ENCODE peak calls at places on chromosomes 16 and 17, in four cellular contexts. One of them, this sample, is unnamed.

GRCh38 chr17:77875881-77876509 is 82.5 kb upstream of the TNRC6C start:
- DNase-seq in GM10248: no peak
- DNase-seq in activated CD8-positive, alpha-beta T cell treated with anti-CD3 and anti-CD28 coated beads for 36 hours: peak
- DNase-seq in SK-N-SH: no peak
- DNase-seq in this sample: no peak

GRCh38 chr16:17211797-17212196 is 259.0 kb downstream of the XYLT1 start:
- DNase-seq in GM10248: no peak
- DNase-seq in activated CD8-positive, alpha-beta T cell treated with anti-CD3 and anti-CD28 coated beads for 36 hours: peak
- DNase-seq in SK-N-SH: peak
- DNase-seq in this sample: peak

GRCh38 chr16:11224096-11224893 is 31.7 kb downstream of the SOCS1 start:
- DNase-seq in GM10248: peak
- DNase-seq in activated CD8-positive, alpha-beta T cell treated with anti-CD3 and anti-CD28 coated beads for 36 hours: peak
- DNase-seq in SK-N-SH: no peak
- DNase-seq in this sample: peak

GRCh38 chr16:86565644-86566511 is 751 bp upstream of the FOXC2 start:
- DNase-seq in GM10248: no peak
- DNase-seq in activated CD8-positive, alpha-beta T cell treated with anti-CD3 and anti-CD28 coated beads for 36 hours: no peak
- DNase-seq in SK-N-SH: no peak
- DNase-seq in this sample: no peak

GRCh38 chr17:2777242-2777867 is 18.9 kb upstream of the RAP1GAP2 start:
- DNase-seq in GM10248: no peak
- DNase-seq in activated CD8-positive, alpha-beta T cell treated with anti-CD3 and anti-CD28 coated beads for 36 hours: no peak
- DNase-seq in SK-N-SH: no peak
- DNase-seq in this sample: no peak

GRCh38 chr16:88416686-88417085 is 33.9 kb downstream of the ZNF469 start:
- DNase-seq in GM10248: no peak
- DNase-seq in activated CD8-positive, alpha-beta T cell treated with anti-CD3 and anti-CD28 coated beads for 36 hours: no peak
- DNase-seq in SK-N-SH: no peak
- DNase-seq in this sample: no peak

GRCh38 chr17:68437979-68438877 is 19.1 kb downstream of the WIPI1 start:
- DNase-seq in GM10248: peak
- DNase-seq in activated CD8-positive, alpha-beta T cell treated with anti-CD3 and anti-CD28 coated beads for 36 hours: peak
- DNase-seq in SK-N-SH: no peak
- DNase-seq in this sample: no peak

GRCh38 chr16:51624083-51624775 is 473.2 kb upstream of the SALL1 start:
- DNase-seq in GM10248: no peak
- DNase-seq in activated CD8-positive, alpha-beta T cell treated with anti-CD3 and anti-CD28 coated beads for 36 hours: no peak
- DNase-seq in SK-N-SH: peak
- DNase-seq in this sample: no peak

GRCh38 chr17:2883544-2884203 is 87.4 kb downstream of the RAP1GAP2 start:
- DNase-seq in GM10248: no peak
- DNase-seq in activated CD8-positive, alpha-beta T cell treated with anti-CD3 and anti-CD28 coated beads for 36 hours: no peak
- DNase-seq in SK-N-SH: peak
- DNase-seq in this sample: peak

GRCh38 chr16:89191033-89191900 is 9.1 kb downstream of the SLC22A31 start:
- DNase-seq in GM10248: no peak
- DNase-seq in activated CD8-positive, alpha-beta T cell treated with anti-CD3 and anti-CD28 coated beads for 36 hours: no peak
- DNase-seq in SK-N-SH: peak
- DNase-seq in this sample: peak

GRCh38 chr17:78164748-78165607 is 3.4 kb upstream of the SYNGR2 start:
- DNase-seq in GM10248: no peak
- DNase-seq in activated CD8-positive, alpha-beta T cell treated with anti-CD3 and anti-CD28 coated beads for 36 hours: no peak
- DNase-seq in SK-N-SH: peak
- DNase-seq in this sample: no peak

GRCh38 chr16:1786242-1787055 is 3.7 kb downstream of the NUBP2 start:
- DNase-seq in GM10248: no peak
- DNase-seq in activated CD8-positive, alpha-beta T cell treated with anti-CD3 and anti-CD28 coated beads for 36 hours: no peak
- DNase-seq in SK-N-SH: no peak
- DNase-seq in this sample: peak

GRCh38 chr17:70353408-70354092 is 184.2 kb downstream of the KCNJ2 start:
- DNase-seq in GM10248: no peak
- DNase-seq in activated CD8-positive, alpha-beta T cell treated with anti-CD3 and anti-CD28 coated beads for 36 hours: no peak
- DNase-seq in SK-N-SH: peak
- DNase-seq in this sample: no peak

GRCh38 chr17:77019955-77020379 is 120.8 kb upstream of the SEC14L1 start:
- DNase-seq in GM10248: no peak
- DNase-seq in activated CD8-positive, alpha-beta T cell treated with anti-CD3 and anti-CD28 coated beads for 36 hours: no peak
- DNase-seq in SK-N-SH: no peak
- DNase-seq in this sample: no peak

GRCh38 chr16:25367773-25368172 is 110.1 kb upstream of the ZKSCAN2 start:
- DNase-seq in GM10248: no peak
- DNase-seq in activated CD8-positive, alpha-beta T cell treated with anti-CD3 and anti-CD28 coated beads for 36 hours: no peak
- DNase-seq in SK-N-SH: no peak
- DNase-seq in this sample: no peak

GRCh38 chr16:25371342-25371741 is 113.7 kb upstream of the ZKSCAN2 start:
- DNase-seq in GM10248: no peak
- DNase-seq in activated CD8-positive, alpha-beta T cell treated with anti-CD3 and anti-CD28 coated beads for 36 hours: no peak
- DNase-seq in SK-N-SH: no peak
- DNase-seq in this sample: no peak

DNA sequence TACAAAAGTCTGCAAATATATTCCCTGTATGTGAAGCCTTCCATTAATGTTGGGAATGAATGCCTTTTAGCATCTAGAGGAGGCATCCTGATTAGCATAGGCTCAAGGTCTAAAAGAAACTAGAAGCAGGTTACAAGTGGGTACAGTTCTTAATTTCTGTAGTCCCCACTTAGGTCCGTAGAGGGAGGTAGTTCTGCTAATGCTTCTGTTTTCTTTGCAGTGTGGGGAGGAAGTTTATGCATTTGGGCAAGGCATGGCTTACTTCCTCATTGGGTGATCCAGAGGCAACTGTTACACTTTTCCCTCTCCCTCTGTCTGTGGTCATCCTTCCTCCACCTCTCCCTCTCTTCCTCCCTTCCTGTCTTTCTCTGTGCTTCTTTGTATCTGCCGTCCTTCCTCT is 108.4 kb upstream of the ZKSCAN2 start:
- DNase-seq in GM10248: no peak
- DNase-seq in activated CD8-positive, alpha-beta T cell treated with anti-CD3 and anti-CD28 coated beads for 36 hours: no peak
- DNase-seq in SK-N-SH: no peak
- DNase-seq in this sample: no peak
- TF ChIP-seq CTCF in GM10248: no peak
- TF ChIP-seq CTCF in activated CD8-positive, alpha-beta T cell treated with anti-CD3 and anti-CD28 coated beads for 36 hours: no peak
- TF ChIP-seq CTCF in SK-N-SH: no peak
- TF ChIP-seq CTCF in this sample: no peak

DNA sequence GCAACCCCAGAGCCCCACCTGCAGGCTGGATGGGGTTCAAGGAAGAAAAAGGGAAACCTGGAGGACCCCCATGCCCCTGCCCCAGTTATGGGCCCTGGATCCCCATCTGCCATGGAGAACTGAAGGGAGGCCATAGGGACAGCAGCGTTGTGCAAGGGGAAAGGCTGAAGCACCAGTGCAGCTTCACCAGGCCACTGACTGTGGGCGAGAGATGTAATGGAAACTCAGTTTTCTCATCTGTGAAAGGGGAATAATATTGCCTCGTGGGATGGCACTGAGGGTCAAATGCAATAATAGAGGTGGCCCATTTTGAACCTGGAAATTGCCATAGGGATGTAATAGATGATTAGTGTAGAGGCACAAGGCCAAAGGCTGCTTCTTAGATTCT is 9.9 kb upstream of the TSPOAP1 start:
- DNase-seq in GM10248: no peak
- DNase-seq in activated CD8-positive, alpha-beta T cell treated with anti-CD3 and anti-CD28 coated beads for 36 hours: peak
- DNase-seq in SK-N-SH: no peak
- DNase-seq in this sample: no peak
- TF ChIP-seq CTCF in GM10248: peak
- TF ChIP-seq CTCF in activated CD8-positive, alpha-beta T cell treated with anti-CD3 and anti-CD28 coated beads for 36 hours: peak
- TF ChIP-seq CTCF in SK-N-SH: no peak
- TF ChIP-seq CTCF in this sample: no peak

DNA sequence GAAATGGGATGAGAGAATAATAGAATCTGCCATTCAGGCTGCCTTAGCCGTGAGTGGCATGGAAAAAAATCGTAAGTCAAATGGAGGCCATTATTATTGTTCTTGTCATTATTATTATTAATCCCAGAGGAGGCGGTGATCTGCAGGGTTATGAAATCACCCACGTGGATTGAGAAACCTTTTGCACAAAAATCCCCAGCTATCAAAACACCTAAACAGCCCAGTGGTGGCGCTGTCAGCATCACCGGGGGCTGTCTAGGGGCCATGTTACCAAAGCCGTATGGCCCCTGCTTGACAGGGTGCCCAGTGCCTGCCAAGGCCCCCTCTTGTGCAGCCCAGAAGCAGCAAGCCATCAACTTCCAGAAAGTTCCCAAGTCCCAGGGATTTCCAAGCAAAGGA is 25.2 kb downstream of the CNGB1 start:
- DNase-seq in GM10248: no peak
- DNase-seq in activated CD8-positive, alpha-beta T cell treated with anti-CD3 and anti-CD28 coated beads for 36 hours: no peak
- DNase-seq in SK-N-SH: no peak
- DNase-seq in this sample: no peak
- TF ChIP-seq CTCF in GM10248: no peak
- TF ChIP-seq CTCF in activated CD8-positive, alpha-beta T cell treated with anti-CD3 and anti-CD28 coated beads for 36 hours: no peak
- TF ChIP-seq CTCF in SK-N-SH: no peak
- TF ChIP-seq CTCF in this sample: peak

DNA sequence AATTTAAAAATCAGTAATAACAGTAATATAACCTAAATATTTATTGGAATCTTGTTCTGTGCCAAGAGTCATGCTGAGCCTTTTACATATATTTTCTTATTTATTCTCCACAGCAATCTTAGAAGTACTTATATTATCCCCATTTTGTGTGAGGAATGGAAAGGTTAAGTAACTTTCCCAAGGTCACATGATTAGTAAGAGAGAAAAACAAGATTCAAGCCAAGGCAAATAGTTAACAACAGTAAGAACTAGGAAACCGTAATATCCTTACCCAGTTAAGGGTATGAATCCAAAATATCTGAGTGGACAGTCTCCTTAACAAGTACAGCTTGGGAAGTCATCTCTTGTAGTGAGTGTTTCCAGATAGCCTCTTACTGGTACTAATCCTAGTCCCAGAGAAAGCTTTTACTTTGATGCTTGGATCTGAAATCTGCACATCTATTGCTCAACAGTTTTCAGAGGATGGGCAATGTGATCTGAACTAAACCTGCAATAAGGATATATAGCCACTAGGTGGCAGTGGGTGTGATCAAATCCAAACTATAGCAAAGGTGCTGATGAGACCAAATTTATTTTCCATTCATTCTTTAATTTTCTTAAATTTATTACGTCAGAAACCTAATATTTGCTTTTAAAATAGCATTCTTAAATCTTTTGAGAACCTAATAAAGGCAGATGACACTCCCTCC is 23.3 kb downstream of the SHISA6 start:
- DNase-seq in GM10248: no peak
- DNase-seq in activated CD8-positive, alpha-beta T cell treated with anti-CD3 and anti-CD28 coated beads for 36 hours: no peak
- DNase-seq in SK-N-SH: no peak
- DNase-seq in this sample: no peak
- TF ChIP-seq CTCF in GM10248: peak
- TF ChIP-seq CTCF in activated CD8-positive, alpha-beta T cell treated with anti-CD3 and anti-CD28 coated beads for 36 hours: peak
- TF ChIP-seq CTCF in SK-N-SH: peak
- TF ChIP-seq CTCF in this sample: peak